ENCODE peak calls at places on chromosomes 7 and 10, in four cellular contexts. X is CD4-positive, CD25-positive, alpha-beta regulatory T cell; K is upper lobe of left lung; N is fibroblast of lung. I is an unnamed sample.

GRCh38 chr7:149304006-149304405 is 42.0 kb downstream of the ZNF783 start:
- DNase-seq in K (no peak), X (no peak), N (no peak), I (no peak)

GRCh38 chr10:17409170-17409733 is 45.1 kb downstream of the ST8SIA6 start:
- DNase-seq in N (peak; percentile 20), K (no peak), X (no peak), I (peak; percentile 54)

GRCh38 chr7:96669812-96670211 is 39.8 kb downstream of the SEM1 start:
- DNase-seq in K (no peak), X (no peak), N (no peak), I (no peak)

GRCh38 chr10:51215956-51216834 is 141.9 kb downstream of the PRKG1 start:
- DNase-seq in K (no peak), N (peak; percentile 24), X (no peak), I (no peak)

GRCh38 chr7:47690902-47691558 is 109.1 kb upstream of the TNS3 start:
- DNase-seq in K (no peak), X (no peak), N (peak; percentile 52), I (no peak)

GRCh38 chr7:78279035-78279434 is 480.5 kb downstream of the PHTF2 start:
- DNase-seq in K (no peak), N (peak; percentile 61), X (no peak), I (no peak)

GRCh38 chr7:82443044-82443800 is at the start of gene CACNA2D1:
- DNase-seq in X (no peak), N (no peak), K (no peak), I (no peak)

GRCh38 chr10:77513783-77514331 is 123.8 kb downstream of the KCNMA1 start:
- DNase-seq in X (no peak), K (peak; percentile 21), N (peak; percentile 86), I (no peak)

GRCh38 chr10:33298110-33298509 is 36.4 kb downstream of the NRP1 start:
- DNase-seq in K (no peak), N (no peak), X (no peak), I (no peak)

GRCh38 chr7:2082357-2083038 is 150.2 kb downstream of the MAD1L1 start:
- DNase-seq in K (no peak), N (peak; percentile 76), X (no peak), I (no peak)

GRCh38 chr7:33946094-33946699 is 40.9 kb downstream of the BMPER start:
- DNase-seq in N (no peak), K (no peak), X (no peak), I (no peak)

GRCh38 chr7:65239324-65239706 is 134.3 kb upstream of the ZNF92 start:
- DNase-seq in N (no peak), K (no peak), X (no peak), I (no peak)

GRCh38 chr7:103857435-103857834 is 132.0 kb downstream of the RELN start:
- DNase-seq in K (no peak), N (no peak), X (no peak), I (no peak)

GRCh38 chr7:46343802-46344201 is 422.7 kb upstream of the IGFBP3 start:
- DNase-seq in X (no peak), N (no peak), K (no peak), I (no peak)

GRCh38 chr7:122304604-122304975 is at the start of gene FEZF1:
- DNase-seq in K (no peak), N (no peak), X (no peak), I (no peak)

GRCh38 chr10:113808168-113808567 is 45.7 kb downstream of the DCLRE1A start:
- DNase-seq in K (no peak), N (no peak), X (no peak), I (no peak)
- H3K27ac ChIP-seq in K (no peak overlapping the region), N (no peak overlapping the region), X (no peak overlapping the region), I (no peak overlapping the region)

GRCh38 chr7:158020706-158021095 is 566.9 kb downstream of the PTPRN2 start:
- DNase-seq in K (no peak), X (no peak), N (no peak), I (no peak)
- H3K9me3 ChIP-seq in K (no peaks in the 10 kb centered on the region), X (no peaks in the 10 kb centered on the region), N (no peaks in the 10 kb centered on the region), I (no peaks in the 10 kb centered on the region)

GRCh38 chr7:130421685-130422084 is 19.1 kb downstream of the CEP41 start:
- DNase-seq in N (peak; percentile 75), X (no peak), K (peak; percentile 65), I (no peak)
- H3K4me1 ChIP-seq in N (peaks cover 3% of the 10 kb centered on the region), X (peaks cover 4% of the 10 kb centered on the region), K (peaks cover 5% of the 10 kb centered on the region), I (peaks cover 15% of the 10 kb centered on the region)

DNA sequence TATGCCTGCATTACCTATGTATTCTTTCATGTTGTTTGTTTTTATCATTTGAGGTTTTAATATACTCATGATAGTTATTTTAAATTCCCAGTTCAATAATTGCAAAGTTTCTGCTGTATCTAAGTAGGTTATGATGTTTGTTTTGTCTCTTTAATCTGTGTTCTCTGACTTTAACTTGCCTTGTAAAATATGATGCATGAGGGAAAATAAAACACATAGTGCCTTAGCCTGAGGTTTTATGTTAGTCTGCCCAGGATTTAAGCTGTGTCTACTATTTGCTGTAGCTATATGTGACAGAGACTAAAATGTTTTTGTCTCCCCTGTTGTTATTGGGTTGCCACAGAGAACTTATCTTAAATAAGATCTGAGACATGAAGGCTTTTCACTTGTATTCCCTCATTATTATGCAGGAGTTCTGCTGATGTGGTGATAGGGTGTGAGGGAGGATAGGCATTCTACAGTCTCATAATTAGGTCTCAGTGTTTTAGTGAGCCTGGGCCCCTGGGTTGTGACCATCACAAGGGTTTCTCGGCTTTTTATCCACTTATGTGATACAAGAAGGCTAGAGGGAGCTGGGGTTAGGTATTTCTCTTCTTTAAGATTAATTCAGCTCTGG is 582.5 kb downstream of the CNTNAP2 start:
- DNase-seq in N (no peak), K (no peak), X (no peak), I (no peak)
- H3K27ac ChIP-seq in N (no peak overlapping the region), K (no peak overlapping the region), X (no peak overlapping the region), I (no peak overlapping the region)

GRCh38 chr7:13715534-13715933 is 273.9 kb downstream of the ETV1 start:
- DNase-seq in X (no peak), K (no peak), N (no peak), I (no peak)
- H3K9me3 ChIP-seq in X (peaks cover 4% of the 10 kb centered on the region), K (no peaks in the 10 kb centered on the region), N (no peaks in the 10 kb centered on the region), I (no peaks in the 10 kb centered on the region)

I was measured in CD4-positive, alpha-beta memory T cell.